ENCODE peak calls at places on chromosome 10, in four cellular contexts. One of them, this sample, is unnamed.

GRCh38 chr10:9792181-9792580 is 1225.5 kb upstream of the CELF2 start:
- DNase-seq in NCI-H345: no peak
- DNase-seq in M059J: no peak
- DNase-seq in activated T-cell treated with anti-CD3 and anti-CD28 coated beads, Interleukin-2, amount 50 U/mL, for 48 hours: no peak
- DNase-seq in this sample: no peak

GRCh38 chr10:7610651-7611389 is 55.9 kb downstream of the ITIH5 start:
- DNase-seq in NCI-H345: no peak
- DNase-seq in M059J: peak
- DNase-seq in activated T-cell treated with anti-CD3 and anti-CD28 coated beads, Interleukin-2, amount 50 U/mL, for 48 hours: no peak
- DNase-seq in this sample: peak

GRCh38 chr10:6086375-6087233 is 2.2 kb upstream of the RBM17 start:
- DNase-seq in NCI-H345: peak
- DNase-seq in M059J: peak
- DNase-seq in activated T-cell treated with anti-CD3 and anti-CD28 coated beads, Interleukin-2, amount 50 U/mL, for 48 hours: peak
- DNase-seq in this sample: peak

GRCh38 chr10:60907972-60908371 is 36.0 kb downstream of the RHOBTB1 start:
- DNase-seq in NCI-H345: no peak
- DNase-seq in M059J: no peak
- DNase-seq in activated T-cell treated with anti-CD3 and anti-CD28 coated beads, Interleukin-2, amount 50 U/mL, for 48 hours: no peak
- DNase-seq in this sample: no peak

GRCh38 chr10:122285506-122286444 is 14.7 kb downstream of the BTBD16 start:
- DNase-seq in NCI-H345: no peak
- DNase-seq in M059J: no peak
- DNase-seq in activated T-cell treated with anti-CD3 and anti-CD28 coated beads, Interleukin-2, amount 50 U/mL, for 48 hours: no peak
- DNase-seq in this sample: no peak

GRCh38 chr10:58189269-58189668 is 78.4 kb downstream of the IPMK start:
- DNase-seq in NCI-H345: no peak
- DNase-seq in M059J: peak
- DNase-seq in activated T-cell treated with anti-CD3 and anti-CD28 coated beads, Interleukin-2, amount 50 U/mL, for 48 hours: no peak
- DNase-seq in this sample: no peak

GRCh38 chr10:132497083-132497680 is 40.4 kb upstream of the INPP5A start:
- DNase-seq in NCI-H345: no peak
- DNase-seq in M059J: no peak
- DNase-seq in activated T-cell treated with anti-CD3 and anti-CD28 coated beads, Interleukin-2, amount 50 U/mL, for 48 hours: no peak
- DNase-seq in this sample: no peak

GRCh38 chr10:70815504-70816219 is at the start of gene SGPL1:
- DNase-seq in NCI-H345: peak
- DNase-seq in M059J: peak
- DNase-seq in activated T-cell treated with anti-CD3 and anti-CD28 coated beads, Interleukin-2, amount 50 U/mL, for 48 hours: peak
- DNase-seq in this sample: peak

GRCh38 chr10:124185074-124185473 is 91.7 kb upstream of the CHST15 start:
- DNase-seq in NCI-H345: no peak
- DNase-seq in M059J: no peak
- DNase-seq in activated T-cell treated with anti-CD3 and anti-CD28 coated beads, Interleukin-2, amount 50 U/mL, for 48 hours: no peak
- DNase-seq in this sample: no peak

GRCh38 chr10:119803264-119803663 is 69.4 kb downstream of the MCMBP start:
- DNase-seq in NCI-H345: no peak
- DNase-seq in M059J: peak
- DNase-seq in activated T-cell treated with anti-CD3 and anti-CD28 coated beads, Interleukin-2, amount 50 U/mL, for 48 hours: no peak
- DNase-seq in this sample: no peak

GRCh38 chr10:31320598-31321211 is 1.7 kb downstream of the ZEB1 start:
- DNase-seq in NCI-H345: peak
- DNase-seq in M059J: peak
- DNase-seq in activated T-cell treated with anti-CD3 and anti-CD28 coated beads, Interleukin-2, amount 50 U/mL, for 48 hours: peak
- DNase-seq in this sample: no peak

GRCh38 chr10:82813856-82814255 is 938.9 kb downstream of the NRG3 start:
- DNase-seq in NCI-H345: peak
- DNase-seq in M059J: peak
- DNase-seq in activated T-cell treated with anti-CD3 and anti-CD28 coated beads, Interleukin-2, amount 50 U/mL, for 48 hours: no peak
- DNase-seq in this sample: no peak

GRCh38 chr10:47379901-47380300 is 4.2 kb downstream of the ZNF488 start:
- DNase-seq in NCI-H345: no peak
- DNase-seq in M059J: no peak
- DNase-seq in activated T-cell treated with anti-CD3 and anti-CD28 coated beads, Interleukin-2, amount 50 U/mL, for 48 hours: peak
- DNase-seq in this sample: peak

GRCh38 chr10:8034666-8035640 is 19.5 kb upstream of the GATA3 start:
- DNase-seq in NCI-H345: no peak
- DNase-seq in M059J: peak
- DNase-seq in activated T-cell treated with anti-CD3 and anti-CD28 coated beads, Interleukin-2, amount 50 U/mL, for 48 hours: peak
- DNase-seq in this sample: no peak

GRCh38 chr10:29392376-29393021 is 103.6 kb downstream of the LYZL1 start:
- DNase-seq in NCI-H345: peak
- DNase-seq in M059J: peak
- DNase-seq in activated T-cell treated with anti-CD3 and anti-CD28 coated beads, Interleukin-2, amount 50 U/mL, for 48 hours: peak
- DNase-seq in this sample: peak

GRCh38 chr10:75444781-75445386 is 13.5 kb downstream of the LRMDA start:
- DNase-seq in NCI-H345: no peak
- DNase-seq in M059J: peak
- DNase-seq in activated T-cell treated with anti-CD3 and anti-CD28 coated beads, Interleukin-2, amount 50 U/mL, for 48 hours: no peak
- DNase-seq in this sample: no peak

GRCh38 chr10:75356484-75356883 is 45.1 kb downstream of the ZNF503 start:
- DNase-seq in NCI-H345: no peak
- DNase-seq in M059J: no peak
- DNase-seq in activated T-cell treated with anti-CD3 and anti-CD28 coated beads, Interleukin-2, amount 50 U/mL, for 48 hours: no peak
- DNase-seq in this sample: no peak

GRCh38 chr10:36671607-36672006 is 453.8 kb upstream of the ANKRD30A start:
- DNase-seq in NCI-H345: no peak
- DNase-seq in M059J: peak
- DNase-seq in activated T-cell treated with anti-CD3 and anti-CD28 coated beads, Interleukin-2, amount 50 U/mL, for 48 hours: no peak
- DNase-seq in this sample: no peak

GRCh38 chr10:125375210-125375609 is 214.8 kb upstream of the CTBP2 start:
- DNase-seq in NCI-H345: no peak
- DNase-seq in M059J: peak
- DNase-seq in activated T-cell treated with anti-CD3 and anti-CD28 coated beads, Interleukin-2, amount 50 U/mL, for 48 hours: no peak
- DNase-seq in this sample: no peak

This sample was measured in midbrain.